ENCODE peak calls at places on chromosomes 1 and 21, in eight cellular contexts. One of them, this sample, is unnamed.
A peak's percentile ranks its signal among the peaks of the same experiment; 100 is the strongest.

GRCh38 chr1:220917535-220918209 is 38.4 kb downstream of the HLX start:
- DNase-seq in activated naive CD4-positive, alpha-beta T cell: no peak
- DNase-seq in T-helper 9 cell: no peak
- DNase-seq in activated T-cell treated with anti-CD3 and anti-CD28 coated beads, Interleukin-2, amount 50 U/mL, for 24 hours: no peak
- DNase-seq in neuronal stem cell: no peak
- DNase-seq in M059J: no peak
- DNase-seq in Caki2: no peak
- DNase-seq in Daoy: no peak
- DNase-seq in this sample: no peak

GRCh38 chr1:221397606-221398005 is 344.3 kb downstream of the DUSP10 start:
- DNase-seq in activated naive CD4-positive, alpha-beta T cell: no peak
- DNase-seq in T-helper 9 cell: no peak
- DNase-seq in activated T-cell treated with anti-CD3 and anti-CD28 coated beads, Interleukin-2, amount 50 U/mL, for 24 hours: no peak
- DNase-seq in neuronal stem cell: no peak
- DNase-seq in M059J: peak; percentile 85
- DNase-seq in Caki2: no peak
- DNase-seq in Daoy: no peak
- DNase-seq in this sample: no peak

GRCh38 chr1:2174348-2175054 is 20.1 kb downstream of the FAAP20 start:
- DNase-seq in activated naive CD4-positive, alpha-beta T cell: no peak
- DNase-seq in T-helper 9 cell: no peak
- DNase-seq in activated T-cell treated with anti-CD3 and anti-CD28 coated beads, Interleukin-2, amount 50 U/mL, for 24 hours: peak; percentile 66
- DNase-seq in neuronal stem cell: peak; percentile 54
- DNase-seq in M059J: peak; percentile 58
- DNase-seq in Caki2: peak; percentile 40
- DNase-seq in Daoy: peak; percentile 79
- DNase-seq in this sample: no peak

GRCh38 chr1:215079456-215079855 is 3.1 kb upstream of the KCNK2 start:
- DNase-seq in activated naive CD4-positive, alpha-beta T cell: no peak
- DNase-seq in T-helper 9 cell: no peak
- DNase-seq in activated T-cell treated with anti-CD3 and anti-CD28 coated beads, Interleukin-2, amount 50 U/mL, for 24 hours: no peak
- DNase-seq in neuronal stem cell: no peak
- DNase-seq in M059J: no peak
- DNase-seq in Caki2: no peak
- DNase-seq in Daoy: no peak
- DNase-seq in this sample: no peak

GRCh38 chr1:22436948-22437347 is 14.7 kb upstream of the ZBTB40 start:
- DNase-seq in activated naive CD4-positive, alpha-beta T cell: no peak
- DNase-seq in T-helper 9 cell: no peak
- DNase-seq in activated T-cell treated with anti-CD3 and anti-CD28 coated beads, Interleukin-2, amount 50 U/mL, for 24 hours: no peak
- DNase-seq in neuronal stem cell: no peak
- DNase-seq in M059J: no peak
- DNase-seq in Caki2: no peak
- DNase-seq in Daoy: no peak
- DNase-seq in this sample: no peak

GRCh38 chr1:92795166-92795565 is 10.3 kb upstream of the EVI5 start:
- DNase-seq in activated naive CD4-positive, alpha-beta T cell: no peak
- DNase-seq in T-helper 9 cell: no peak
- DNase-seq in activated T-cell treated with anti-CD3 and anti-CD28 coated beads, Interleukin-2, amount 50 U/mL, for 24 hours: no peak
- DNase-seq in neuronal stem cell: no peak
- DNase-seq in M059J: peak; percentile 30
- DNase-seq in Caki2: no peak
- DNase-seq in Daoy: no peak
- DNase-seq in this sample: no peak

GRCh38 chr1:229537894-229538293 is 20.6 kb downstream of the ABCB10 start:
- DNase-seq in activated naive CD4-positive, alpha-beta T cell: no peak
- DNase-seq in T-helper 9 cell: no peak
- DNase-seq in activated T-cell treated with anti-CD3 and anti-CD28 coated beads, Interleukin-2, amount 50 U/mL, for 24 hours: no peak
- DNase-seq in neuronal stem cell: no peak
- DNase-seq in M059J: no peak
- DNase-seq in Caki2: no peak
- DNase-seq in Daoy: no peak
- DNase-seq in this sample: no peak

GRCh38 chr1:998905-999796 is 746 bp downstream of the HES4 start:
- DNase-seq in activated naive CD4-positive, alpha-beta T cell: no peak
- DNase-seq in T-helper 9 cell: no peak
- DNase-seq in activated T-cell treated with anti-CD3 and anti-CD28 coated beads, Interleukin-2, amount 50 U/mL, for 24 hours: peak; percentile 47
- DNase-seq in neuronal stem cell: no peak
- DNase-seq in M059J: peak; percentile 52
- DNase-seq in Caki2: peak; percentile 49
- DNase-seq in Daoy: peak; percentile 69
- DNase-seq in this sample: no peak

GRCh38 chr1:87224209-87224608 is 104.5 kb upstream of the LMO4 start:
- DNase-seq in activated naive CD4-positive, alpha-beta T cell: no peak
- DNase-seq in T-helper 9 cell: no peak
- DNase-seq in activated T-cell treated with anti-CD3 and anti-CD28 coated beads, Interleukin-2, amount 50 U/mL, for 24 hours: no peak
- DNase-seq in neuronal stem cell: no peak
- DNase-seq in M059J: peak; percentile 99
- DNase-seq in Caki2: peak; percentile 77
- DNase-seq in Daoy: peak; percentile 97
- DNase-seq in this sample: no peak

GRCh38 chr1:192669174-192669573 is 33.2 kb downstream of the RGS13 start:
- DNase-seq in activated naive CD4-positive, alpha-beta T cell: no peak
- DNase-seq in T-helper 9 cell: no peak
- DNase-seq in activated T-cell treated with anti-CD3 and anti-CD28 coated beads, Interleukin-2, amount 50 U/mL, for 24 hours: no peak
- DNase-seq in neuronal stem cell: no peak
- DNase-seq in M059J: no peak
- DNase-seq in Caki2: no peak
- DNase-seq in Daoy: no peak
- DNase-seq in this sample: no peak

GRCh38 chr1:112396668-112397025 is 633 bp downstream of the CTTNBP2NL start:
- DNase-seq in activated naive CD4-positive, alpha-beta T cell: no peak
- DNase-seq in T-helper 9 cell: no peak
- DNase-seq in activated T-cell treated with anti-CD3 and anti-CD28 coated beads, Interleukin-2, amount 50 U/mL, for 24 hours: no peak
- DNase-seq in neuronal stem cell: no peak
- DNase-seq in M059J: peak; percentile 32
- DNase-seq in Caki2: no peak
- DNase-seq in Daoy: peak; percentile 48
- DNase-seq in this sample: no peak

GRCh38 chr1:184143449-184143848 is 91.9 kb downstream of the TSEN15 start:
- DNase-seq in activated naive CD4-positive, alpha-beta T cell: no peak
- DNase-seq in T-helper 9 cell: no peak
- DNase-seq in activated T-cell treated with anti-CD3 and anti-CD28 coated beads, Interleukin-2, amount 50 U/mL, for 24 hours: no peak
- DNase-seq in neuronal stem cell: no peak
- DNase-seq in M059J: no peak
- DNase-seq in Caki2: no peak
- DNase-seq in Daoy: no peak
- DNase-seq in this sample: no peak

GRCh38 chr1:224922404-224923164 is 6.9 kb upstream of the DNAH14 start:
- DNase-seq in activated naive CD4-positive, alpha-beta T cell: no peak
- DNase-seq in T-helper 9 cell: no peak
- DNase-seq in activated T-cell treated with anti-CD3 and anti-CD28 coated beads, Interleukin-2, amount 50 U/mL, for 24 hours: no peak
- DNase-seq in neuronal stem cell: peak; percentile 33
- DNase-seq in M059J: peak; percentile 52
- DNase-seq in Caki2: peak; percentile 40
- DNase-seq in Daoy: peak; percentile 24
- DNase-seq in this sample: no peak

GRCh38 chr1:230077436-230078221 is 10.6 kb downstream of the GALNT2 start:
- DNase-seq in activated naive CD4-positive, alpha-beta T cell: no peak
- DNase-seq in T-helper 9 cell: no peak
- DNase-seq in activated T-cell treated with anti-CD3 and anti-CD28 coated beads, Interleukin-2, amount 50 U/mL, for 24 hours: no peak
- DNase-seq in neuronal stem cell: no peak
- DNase-seq in M059J: peak; percentile 49
- DNase-seq in Caki2: peak; percentile 67
- DNase-seq in Daoy: peak; percentile 27
- DNase-seq in this sample: no peak

GRCh38 chr1:215539803-215540575 is 27.1 kb upstream of the KCTD3 start:
- DNase-seq in activated naive CD4-positive, alpha-beta T cell: no peak
- DNase-seq in T-helper 9 cell: no peak
- DNase-seq in activated T-cell treated with anti-CD3 and anti-CD28 coated beads, Interleukin-2, amount 50 U/mL, for 24 hours: no peak
- DNase-seq in neuronal stem cell: no peak
- DNase-seq in M059J: peak; percentile 80
- DNase-seq in Caki2: peak; percentile 73
- DNase-seq in Daoy: peak; percentile 28
- DNase-seq in this sample: no peak

GRCh38 chr21:15775291-15775690 is 45.5 kb downstream of the USP25 start:
- DNase-seq in activated naive CD4-positive, alpha-beta T cell: no peak
- DNase-seq in T-helper 9 cell: no peak
- DNase-seq in activated T-cell treated with anti-CD3 and anti-CD28 coated beads, Interleukin-2, amount 50 U/mL, for 24 hours: no peak
- DNase-seq in neuronal stem cell: no peak
- DNase-seq in M059J: peak; percentile 24
- DNase-seq in Caki2: no peak
- DNase-seq in Daoy: no peak
- DNase-seq in this sample: no peak

GRCh38 chr1:219149185-219149584 is 24.5 kb upstream of the LYPLAL1 start:
- DNase-seq in activated naive CD4-positive, alpha-beta T cell: no peak
- DNase-seq in T-helper 9 cell: no peak
- DNase-seq in activated T-cell treated with anti-CD3 and anti-CD28 coated beads, Interleukin-2, amount 50 U/mL, for 24 hours: no peak
- DNase-seq in neuronal stem cell: no peak
- DNase-seq in M059J: no peak
- DNase-seq in Caki2: no peak
- DNase-seq in Daoy: no peak
- DNase-seq in this sample: no peak

GRCh38 chr1:14597343-14598006 is 1.0 kb upstream of the KAZN start:
- DNase-seq in activated naive CD4-positive, alpha-beta T cell: no peak
- DNase-seq in T-helper 9 cell: no peak
- DNase-seq in activated T-cell treated with anti-CD3 and anti-CD28 coated beads, Interleukin-2, amount 50 U/mL, for 24 hours: no peak
- DNase-seq in neuronal stem cell: peak; percentile 39
- DNase-seq in M059J: peak; percentile 72
- DNase-seq in Caki2: peak; percentile 67
- DNase-seq in Daoy: no peak
- DNase-seq in this sample: no peak

GRCh38 chr1:168082008-168082876 is 54.5 kb downstream of the GPR161 start:
- DNase-seq in activated naive CD4-positive, alpha-beta T cell: peak; percentile 26
- DNase-seq in T-helper 9 cell: peak; percentile 43
- DNase-seq in activated T-cell treated with anti-CD3 and anti-CD28 coated beads, Interleukin-2, amount 50 U/mL, for 24 hours: peak; percentile 77
- DNase-seq in neuronal stem cell: peak; percentile 62
- DNase-seq in M059J: peak; percentile 76
- DNase-seq in Caki2: peak; percentile 65
- DNase-seq in Daoy: peak; percentile 73
- DNase-seq in this sample: no peak

GRCh38 chr1:38964140-38964548 is 22.5 kb upstream of the RHBDL2 start:
- DNase-seq in activated naive CD4-positive, alpha-beta T cell: no peak
- DNase-seq in T-helper 9 cell: no peak
- DNase-seq in activated T-cell treated with anti-CD3 and anti-CD28 coated beads, Interleukin-2, amount 50 U/mL, for 24 hours: no peak
- DNase-seq in neuronal stem cell: no peak
- DNase-seq in M059J: peak; percentile 26
- DNase-seq in Caki2: no peak
- DNase-seq in Daoy: no peak
- DNase-seq in this sample: no peak

GRCh38 chr1:198265073-198265661 is 108.4 kb downstream of the NEK7 start:
- DNase-seq in activated naive CD4-positive, alpha-beta T cell: no peak
- DNase-seq in T-helper 9 cell: no peak
- DNase-seq in activated T-cell treated with anti-CD3 and anti-CD28 coated beads, Interleukin-2, amount 50 U/mL, for 24 hours: no peak
- DNase-seq in neuronal stem cell: no peak
- DNase-seq in M059J: peak; percentile 90
- DNase-seq in Caki2: no peak
- DNase-seq in Daoy: no peak
- DNase-seq in this sample: no peak

GRCh38 chr1:228842094-228842775 is 107.0 kb downstream of the RHOU start:
- DNase-seq in activated naive CD4-positive, alpha-beta T cell: no peak
- DNase-seq in T-helper 9 cell: no peak
- DNase-seq in activated T-cell treated with anti-CD3 and anti-CD28 coated beads, Interleukin-2, amount 50 U/mL, for 24 hours: no peak
- DNase-seq in neuronal stem cell: no peak
- DNase-seq in M059J: peak; percentile 82
- DNase-seq in Caki2: peak; percentile 89
- DNase-seq in Daoy: peak; percentile 83
- DNase-seq in this sample: no peak

GRCh38 chr1:30250338-30251022 is 472.9 kb downstream of the MATN1 start:
- DNase-seq in activated naive CD4-positive, alpha-beta T cell: no peak
- DNase-seq in T-helper 9 cell: no peak
- DNase-seq in activated T-cell treated with anti-CD3 and anti-CD28 coated beads, Interleukin-2, amount 50 U/mL, for 24 hours: no peak
- DNase-seq in neuronal stem cell: no peak
- DNase-seq in M059J: no peak
- DNase-seq in Caki2: no peak
- DNase-seq in Daoy: no peak
- DNase-seq in this sample: no peak

GRCh38 chr1:214541693-214542092 is 9.7 kb downstream of the PTPN14 start:
- DNase-seq in activated naive CD4-positive, alpha-beta T cell: no peak
- DNase-seq in T-helper 9 cell: no peak
- DNase-seq in activated T-cell treated with anti-CD3 and anti-CD28 coated beads, Interleukin-2, amount 50 U/mL, for 24 hours: no peak
- DNase-seq in neuronal stem cell: no peak
- DNase-seq in M059J: no peak
- DNase-seq in Caki2: no peak
- DNase-seq in Daoy: no peak
- DNase-seq in this sample: no peak